ENCODE peak calls at places on chromosomes 13 and 19, in eight cellular contexts. G, R, N, P, L, H, F and Q are unnamed samples. For H3K36me3 and H3K27me3, the result is how much of the 10 kb centered on the place peaks cover.

GRCh38 chr19:3420909-3421619 is 54.7 kb downstream of the NFIC start:
- DNase-seq in G (no peak), R (no peak), N (no peak), P (no peak), L (no peak), H (no peak), F (no peak), Q (no peak)

GRCh38 chr13:99197257-99197651 is 3.4 kb upstream of the UBAC2 start:
- DNase-seq in G (peak), R (no peak), N (no peak), P (no peak), L (no peak), H (peak), F (no peak), Q (no peak)

GRCh38 chr19:45515807-45516401 is 8.6 kb downstream of the VASP start:
- DNase-seq in G (no peak), R (no peak), N (peak), P (no peak), L (no peak), H (no peak), F (no peak), Q (peak)

GRCh38 chr13:38872693-38873092 is 117.9 kb downstream of the STOML3 start:
- DNase-seq in G (peak), R (peak), N (no peak), P (peak), L (peak), H (peak), F (peak), Q (peak)

GRCh38 chr13:72163671-72164070 is 296.7 kb upstream of the DACH1 start:
- DNase-seq in G (no peak), R (no peak), N (no peak), P (no peak), L (no peak), H (peak), F (no peak), Q (no peak)

GRCh38 chr13:97380696-97381095 is 53.3 kb upstream of the RAP2A start:
- DNase-seq in G (no peak), R (no peak), N (no peak), P (no peak), L (no peak), H (no peak), F (no peak), Q (no peak)

GRCh38 chr13:92414851-92415250 is 811.8 kb upstream of the GPC6 start:
- DNase-seq in G (no peak), R (no peak), N (no peak), P (no peak), L (no peak), H (no peak), F (no peak), Q (no peak)

GRCh38 chr13:34776390-34776981 is 165.6 kb upstream of the NBEA start:
- DNase-seq in G (no peak), R (no peak), N (no peak), P (no peak), L (no peak), H (peak), F (peak), Q (no peak)

GRCh38 chr13:56902276-56902675 is 238.4 kb upstream of the PRR20A start:
- DNase-seq in G (no peak), R (no peak), N (no peak), P (no peak), L (no peak), H (no peak), F (no peak), Q (no peak)

GRCh38 chr19:18433735-18434398 is 4.1 kb downstream of the ISYNA1 start:
- DNase-seq in G (peak), R (no peak), N (no peak), P (no peak), L (no peak), H (no peak), F (peak), Q (peak)

GRCh38 chr19:40982594-40983101 is 8.4 kb upstream of the CYP2B6 start:
- DNase-seq in G (peak), R (no peak), N (no peak), P (no peak), L (peak), H (peak), F (peak), Q (peak)

GRCh38 chr19:17538684-17539287 is 16.7 kb upstream of the COLGALT1 start:
- DNase-seq in G (no peak), R (peak), N (no peak), P (no peak), L (no peak), H (peak), F (peak), Q (no peak)

DNA sequence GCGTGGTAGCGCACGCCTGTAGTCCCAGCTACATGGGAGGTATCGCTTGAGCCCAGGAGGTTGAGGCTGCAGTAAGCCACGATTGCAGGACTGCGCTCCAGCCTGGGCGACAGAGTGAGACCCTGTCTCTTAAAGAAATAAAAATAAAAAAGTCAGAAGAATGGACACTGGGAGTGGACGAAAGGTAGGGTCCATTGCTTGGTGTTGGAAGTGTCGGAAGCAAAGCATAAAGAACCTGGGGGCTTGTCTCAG is 392 bp upstream of the ARHGAP33 start:
- DNase-seq in G (no peak), R (no peak), N (peak), P (no peak), L (no peak), H (no peak), F (no peak), Q (no peak)
- H3K4me3 ChIP-seq in G (peak), R (peak), N (peak), P (peak), L (peak), H (peak), F (no peak), Q (no peak)

DNA sequence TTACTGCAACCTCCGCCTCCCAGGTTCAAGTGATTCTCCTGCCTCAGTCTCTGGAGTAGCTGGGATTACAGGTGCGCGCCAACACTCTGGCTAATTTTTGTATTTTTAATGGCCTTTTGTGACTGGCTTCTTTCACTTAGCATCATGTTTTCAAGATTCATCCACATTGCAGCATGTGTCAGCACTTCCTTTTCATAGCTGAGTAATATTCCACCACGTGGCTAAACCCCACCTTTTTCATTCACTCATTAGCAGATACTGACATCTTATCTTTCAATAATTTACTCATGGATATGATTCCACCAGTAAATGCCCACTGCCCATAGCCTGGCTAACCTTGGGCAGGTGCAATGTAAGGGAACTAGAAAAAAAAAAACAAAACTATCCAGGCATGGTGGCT is 6.9 kb downstream of the C5AR1 start:
- DNase-seq in G (no peak), R (no peak), N (no peak), P (no peak), L (no peak), H (no peak), F (no peak), Q (no peak)
- H3K36me3 ChIP-seq in G (under half), R (under half), N (under half), P (under half), L (under half), H (under half), F (under half), Q (under half)

DNA sequence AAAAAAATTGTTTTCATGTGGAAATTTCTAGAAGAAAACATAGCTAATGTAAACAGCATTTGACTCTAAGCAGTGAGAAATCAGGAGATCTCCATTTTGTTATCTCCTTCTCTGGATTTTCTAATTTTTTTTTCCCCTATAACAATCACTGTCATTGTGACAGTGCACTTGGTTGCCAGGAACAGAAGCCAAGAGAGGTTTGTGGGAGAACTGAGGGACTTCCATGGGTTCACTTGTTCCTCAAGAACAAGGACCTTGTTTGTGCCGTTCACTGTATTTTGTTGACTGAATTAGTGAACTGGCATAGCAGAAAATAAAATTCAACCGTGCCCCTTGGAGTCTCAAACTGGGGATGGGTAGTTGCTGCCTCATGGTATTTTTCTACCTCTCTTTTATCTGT is 17.1 kb downstream of the SHISA7 start:
- DNase-seq in G (no peak), R (no peak), N (no peak), P (no peak), L (no peak), H (no peak), F (no peak), Q (no peak)
- H3K27me3 ChIP-seq in G (under half), R (under half), N (under half), P (under half), L (under half), H (under half), F (under half), Q (under half)

GRCh38 chr13:40495620-40496001 is 170.8 kb downstream of the FOXO1 start:
- DNase-seq in G (no peak), R (no peak), N (no peak), P (no peak), L (no peak), H (peak), F (no peak), Q (no peak)
- H3K4me3 ChIP-seq in G (no peak), R (peak), N (no peak), P (peak), L (no peak), H (no peak), F (no peak), Q (no peak)

GRCh38 chr19:16115309-16116039 is 3.8 kb downstream of the RAB8A start:
- DNase-seq in G (no peak), R (no peak), N (no peak), P (no peak), L (no peak), H (no peak), F (no peak), Q (no peak)

GRCh38 chr19:16118489-16119033 is 6.9 kb downstream of the RAB8A start:
- DNase-seq in G (no peak), R (no peak), N (peak), P (peak), L (no peak), H (no peak), F (no peak), Q (no peak)

GRCh38 chr19:16116067-16116466 is 4.4 kb downstream of the RAB8A start:
- DNase-seq in G (no peak), R (no peak), N (no peak), P (no peak), L (no peak), H (no peak), F (peak), Q (no peak)

GRCh38 chr19:16121141-16121540 is 9.5 kb downstream of the RAB8A start:
- DNase-seq in G (no peak), R (no peak), N (no peak), P (no peak), L (no peak), H (no peak), F (no peak), Q (peak)

GRCh38 chr19:16117594-16118033 is 5.9 kb downstream of the RAB8A start:
- DNase-seq in G (peak), R (no peak), N (no peak), P (no peak), L (no peak), H (no peak), F (no peak), Q (peak)
- H3K36me3 ChIP-seq in G (half or more), R (under half), N (half or more), P (under half), L (half or more), H (under half), F (under half), Q (under half)